ENCODE peak calls at places on chromosomes 3 and 15, in five cellular contexts. U, R, F, I and Y are unnamed samples.

GRCh38 chr3:184389935-184390528 is 10.2 kb downstream of the CHRD start:
- DNase-seq in U (no peak), R (no peak), F (no peak), I (no peak), Y (no peak)

GRCh38 chr3:55416381-55416821 is 70.7 kb downstream of the WNT5A start:
- DNase-seq in U (peak), R (no peak), F (peak), I (peak), Y (peak)

GRCh38 chr3:98333989-98334606 is 19.6 kb upstream of the OR5K4 start:
- DNase-seq in U (no peak), R (no peak), F (no peak), I (peak), Y (peak)

GRCh38 chr3:196757876-196758739 is 18.5 kb downstream of the PAK2 start:
- DNase-seq in U (peak), R (no peak), F (peak), I (peak), Y (peak)

GRCh38 chr3:27219127-27219860 is 149.9 kb downstream of the NEK10 start:
- DNase-seq in U (peak), R (no peak), F (peak), I (no peak), Y (no peak)

GRCh38 chr3:50167069-50167781 is 12.1 kb downstream of the SEMA3F start:
- DNase-seq in U (no peak), R (no peak), F (peak), I (peak), Y (no peak)

GRCh38 chr15:49314729-49315128 is 108.3 kb upstream of the FGF7 start:
- DNase-seq in U (no peak), R (peak), F (no peak), I (no peak), Y (no peak)

GRCh38 chr3:150252462-150252861 is 155.6 kb upstream of the TSC22D2 start:
- DNase-seq in U (peak), R (no peak), F (no peak), I (peak), Y (no peak)

GRCh38 chr3:184465883-184466412 is 86.1 kb downstream of the CHRD start:
- DNase-seq in U (peak), R (no peak), F (no peak), I (no peak), Y (no peak)

GRCh38 chr15:87365221-87365620 is 891.3 kb downstream of the NTRK3 start:
- DNase-seq in U (peak), R (no peak), F (peak), I (peak), Y (peak)

GRCh38 chr3:137343283-137343682 is 385.5 kb downstream of the IL20RB start:
- DNase-seq in U (no peak), R (no peak), F (no peak), I (no peak), Y (no peak)

GRCh38 chr3:110656394-110656793 is 415.2 kb upstream of the NECTIN3 start:
- DNase-seq in U (no peak), R (no peak), F (no peak), I (no peak), Y (no peak)

GRCh38 chr15:29364429-29365078 is 94.9 kb upstream of the NSMCE3 start:
- DNase-seq in U (peak), R (no peak), F (peak), I (peak), Y (peak)

GRCh38 chr3:192372627-192373026 is 354.7 kb downstream of the FGF12 start:
- DNase-seq in U (no peak), R (no peak), F (no peak), I (no peak), Y (no peak)

GRCh38 chr3:65939841-65940246 is 98.9 kb downstream of the MAGI1 start:
- DNase-seq in U (peak), R (no peak), F (no peak), I (no peak), Y (no peak)

GRCh38 chr15:31150732-31151212 is 49.2 kb upstream of the TRPM1 start:
- DNase-seq in U (no peak), R (no peak), F (no peak), I (no peak), Y (no peak)

GRCh38 chr3:11592460-11593298 is 51.0 kb downstream of the VGLL4 start:
- DNase-seq in U (peak), R (no peak), F (no peak), I (no peak), Y (no peak)

GRCh38 chr15:38164507-38164906 is 88.1 kb upstream of the SPRED1 start:
- DNase-seq in U (no peak), R (no peak), F (no peak), I (no peak), Y (no peak)

GRCh38 chr15:78727561-78727960 is 83.7 kb downstream of the ADAMTS7 start:
- DNase-seq in U (no peak), R (no peak), F (no peak), I (no peak), Y (no peak)

GRCh38 chr3:37861540-37862051 is at the start of gene CTDSPL:
- DNase-seq in U (peak), R (peak), F (peak), I (peak), Y (no peak)

GRCh38 chr15:90315276-90315982 is 36.7 kb upstream of the ZNF774 start:
- DNase-seq in U (peak), R (peak), F (peak), I (peak), Y (peak)

GRCh38 chr15:40306908-40307307 is 827 bp downstream of the PLCB2 start:
- DNase-seq in U (no peak), R (no peak), F (no peak), I (no peak), Y (no peak)

GRCh38 chr3:77254967-77255831 is 215.3 kb downstream of the ROBO2 start:
- DNase-seq in U (peak), R (no peak), F (peak), I (peak), Y (peak)

GRCh38 chr3:98906230-98906629 is 4.7 kb upstream of the DCBLD2 start:
- DNase-seq in U (peak), R (no peak), F (peak), I (peak), Y (peak)

GRCh38 chr3:53837331-53837730 is 8.9 kb downstream of the CHDH start:
- DNase-seq in U (no peak), R (no peak), F (no peak), I (no peak), Y (no peak)

GRCh38 chr3:113746955-113747718 is at the start of gene ATP6V1A:
- DNase-seq in U (peak), R (peak), F (peak), I (no peak), Y (no peak)

GRCh38 chr3:175433026-175433668 is 574.0 kb downstream of the NAALADL2 start:
- DNase-seq in U (peak), R (no peak), F (peak), I (peak), Y (peak)

GRCh38 chr15:47422901-47423300 is 294.4 kb upstream of the SEMA6D start:
- DNase-seq in U (peak), R (no peak), F (peak), I (peak), Y (no peak)

GRCh38 chr3:189355481-189356201 is 183.9 kb downstream of the TPRG1 start:
- DNase-seq in U (peak), R (no peak), F (peak), I (peak), Y (peak)

GRCh38 chr3:48561045-48561736 is 2.4 kb downstream of the UCN2 start:
- DNase-seq in U (peak), R (peak), F (no peak), I (peak), Y (no peak)
- H3K4me3 ChIP-seq in U (peak), R (peak), F (no peak), I (peak), Y (peak)

DNA sequence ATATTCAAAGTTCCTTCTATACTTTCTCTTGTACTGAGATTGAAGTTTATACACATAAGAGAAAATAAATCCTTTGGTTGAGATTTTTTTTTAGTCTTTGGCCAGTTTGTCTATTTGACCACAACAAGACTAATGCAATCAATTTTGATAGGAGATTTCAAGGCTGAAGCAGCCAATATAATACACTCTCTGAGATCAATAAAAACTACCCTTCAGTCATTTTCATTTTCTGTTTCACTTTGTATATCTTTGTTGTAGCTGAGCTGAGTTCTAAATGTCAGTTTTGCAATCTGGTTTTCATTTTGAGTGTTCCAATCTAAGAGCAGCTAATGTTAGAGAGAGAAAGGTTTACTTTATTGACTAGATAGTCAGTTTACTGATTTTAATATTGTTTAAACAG is 623.8 kb upstream of the ROBO1 start:
- DNase-seq in U (no peak), R (no peak), F (no peak), I (no peak), Y (no peak)
- H3K4me3 ChIP-seq in U (no peak), R (no peak), F (no peak), I (no peak), Y (no peak)

DNA sequence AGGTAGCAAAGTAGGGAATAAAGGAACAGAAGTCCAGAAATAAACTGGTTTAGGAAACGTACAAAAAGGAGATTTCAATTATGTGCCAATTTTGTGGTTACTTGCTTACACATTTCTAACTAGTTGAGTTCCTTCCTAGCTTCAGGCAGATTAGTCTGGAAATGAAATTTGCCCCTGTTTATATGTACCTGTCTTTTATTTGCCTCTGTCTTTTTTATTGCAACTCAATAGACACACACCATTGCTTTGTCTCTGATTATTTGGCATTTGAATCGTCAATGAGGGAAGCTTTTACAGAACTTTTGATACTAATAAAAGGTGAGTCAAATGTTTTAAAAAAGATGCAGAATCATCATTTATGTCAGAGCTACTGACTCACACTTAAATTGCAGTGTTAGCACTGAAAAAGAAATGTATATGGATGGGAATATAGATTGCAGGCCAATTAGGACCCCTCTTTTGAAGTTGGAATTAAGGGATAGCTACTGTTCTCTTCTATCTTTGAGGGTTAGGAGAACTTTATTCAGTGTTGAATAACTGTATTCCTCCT is 60.5 kb downstream of the TRAK1 start:
- DNase-seq in U (peak), R (no peak), F (peak), I (no peak), Y (no peak)
- H3K4me3 ChIP-seq in U (no peak), R (no peak), F (no peak), I (no peak), Y (no peak)

GRCh38 chr3:67459131-67459530 is 195.3 kb downstream of the SUCLG2 start:
- DNase-seq in U (no peak), R (no peak), F (no peak), I (peak), Y (no peak)
- H3K4me3 ChIP-seq in U (no peak), R (no peak), F (no peak), I (no peak), Y (no peak)

GRCh38 chr3:187370051-187370450 is 1.9 kb downstream of the RTP4 start:
- DNase-seq in U (no peak), R (no peak), F (no peak), I (no peak), Y (no peak)

GRCh38 chr3:187367561-187368103 is 553 bp upstream of the RTP4 start:
- DNase-seq in U (no peak), R (no peak), F (no peak), I (no peak), Y (no peak)

GRCh38 chr3:187368251-187368733 is at the start of gene RTP4:
- DNase-seq in U (peak), R (no peak), F (peak), I (peak), Y (no peak)

GRCh38 chr3:187368765-187369450 is 723 bp downstream of the RTP4 start:
- DNase-seq in U (peak), R (no peak), F (no peak), I (no peak), Y (no peak)
- H3K4me3 ChIP-seq in U (peak), R (peak), F (no peak), I (peak), Y (no peak)

DNA sequence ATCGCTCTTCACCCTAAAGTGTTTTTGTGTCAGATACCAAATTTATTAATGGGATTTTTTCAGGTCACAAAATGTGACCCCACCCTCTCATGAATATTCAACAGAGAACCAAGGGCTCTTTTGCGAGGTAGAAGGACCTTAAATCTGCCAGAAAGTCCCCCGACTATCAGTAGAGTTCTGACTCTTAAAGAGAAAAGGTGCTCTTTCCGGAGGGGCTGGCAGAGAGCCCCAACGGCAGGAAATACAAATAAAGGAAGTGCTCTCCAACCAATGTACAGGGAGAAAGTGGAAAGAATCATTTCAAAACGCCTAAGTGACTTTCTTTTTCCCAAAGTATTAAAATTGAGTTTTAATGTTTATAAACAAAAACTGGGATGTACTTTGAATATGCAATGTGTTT is 517.2 kb downstream of the FOXP1 start:
- DNase-seq in U (no peak), R (no peak), F (peak), I (no peak), Y (no peak)
- H3K4me3 ChIP-seq in U (no peak), R (peak), F (peak), I (no peak), Y (no peak)